ENCODE peak calls at places on chromosomes 3 and 15, in four cellular contexts. J is tibial nerve, M is lower leg skin, W is testis. N is an unnamed sample.

GRCh38 chr15:75758071-75758872 is 45.6 kb upstream of the CSPG4 start:
- DNase-seq in J (peak), M (peak), W (peak), N (peak)

GRCh38 chr3:58665410-58665809 is 1.2 kb downstream of the FAM3D start:
- DNase-seq in M (no peak), J (no peak), W (no peak), N (no peak)

GRCh38 chr15:80503319-80503952 is 99.3 kb downstream of the ARNT2 start:
- DNase-seq in J (no peak), W (no peak), M (no peak), N (peak)

GRCh38 chr3:23944007-23944760 is 902 bp upstream of the NR1D2 start:
- DNase-seq in M (no peak), W (peak), J (no peak), N (no peak)

GRCh38 chr3:131303848-131304247 is 77.7 kb upstream of the NUDT16 start:
- DNase-seq in J (no peak), W (no peak), M (no peak), N (no peak)

GRCh38 chr3:99670556-99670950 is 32.2 kb downstream of the COL8A1 start:
- DNase-seq in M (no peak), W (no peak), J (no peak), N (no peak)

GRCh38 chr3:111311709-111312235 is 230.2 kb upstream of the CD96 start:
- DNase-seq in M (no peak), W (no peak), J (no peak), N (no peak)

GRCh38 chr15:97791824-97792792 is 168.4 kb upstream of the ARRDC4 start:
- DNase-seq in M (no peak), W (no peak), J (no peak), N (no peak)

GRCh38 chr3:184899953-184900595 is 88.1 kb downstream of the VPS8 start:
- DNase-seq in W (no peak), M (no peak), J (no peak), N (no peak)

GRCh38 chr15:64702816-64703631 is 72.4 kb downstream of the RBPMS2 start:
- DNase-seq in W (peak), M (peak), J (peak), N (peak)
- TF ChIP-seq POLR2A in W (no peak), M (no peak), J (no peak), N (no peak)

DNA sequence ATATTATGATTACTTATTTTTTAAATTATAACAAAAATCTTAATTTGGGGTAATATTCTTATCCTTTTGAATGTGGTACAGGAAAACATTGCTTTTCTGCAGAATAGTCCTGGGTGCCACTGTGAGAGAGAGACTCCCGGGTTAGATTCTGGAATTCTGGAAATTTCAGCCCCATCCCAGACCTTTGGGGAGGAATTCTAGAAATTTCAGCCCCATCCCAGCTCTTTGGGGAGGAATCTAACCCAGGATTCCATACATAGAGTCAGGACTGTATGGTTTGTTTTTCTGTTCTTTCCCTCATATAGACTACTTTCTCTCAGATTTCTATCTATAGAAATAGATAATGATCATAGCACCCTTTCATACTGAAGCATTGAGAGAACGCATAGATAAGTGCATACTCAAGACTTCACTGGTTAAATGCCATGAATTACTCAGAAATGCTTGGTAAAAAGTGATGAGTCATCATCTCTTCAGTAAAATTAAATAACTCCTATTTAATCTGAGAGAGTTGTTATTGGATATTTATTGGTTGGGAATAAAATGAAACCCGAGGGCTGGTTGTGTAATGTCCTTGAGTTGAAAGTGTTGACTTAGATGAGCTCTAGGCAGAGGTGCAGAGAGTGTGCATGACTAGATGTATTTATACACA is 8.3 kb downstream of the EIF2AK4 start:
- DNase-seq in W (no peak), M (no peak), J (no peak), N (no peak)
- TF ChIP-seq POLR2A in W (no peak), M (no peak), J (no peak), N (no peak)

GRCh38 chr3:126353694-126354321 is 3.4 kb downstream of the KLF15 start:
- DNase-seq in M (no peak), W (peak), J (peak), N (no peak)

GRCh38 chr3:126351771-126352475 is 5.3 kb downstream of the KLF15 start:
- DNase-seq in J (peak), M (no peak), W (peak), N (no peak)

GRCh38 chr3:126351086-126351770 is 6.0 kb downstream of the KLF15 start:
- DNase-seq in J (peak), W (peak), M (no peak), N (no peak)

GRCh38 chr3:126354776-126355175 is 2.4 kb downstream of the KLF15 start:
- DNase-seq in M (no peak), J (peak), W (no peak), N (no peak)

DNA sequence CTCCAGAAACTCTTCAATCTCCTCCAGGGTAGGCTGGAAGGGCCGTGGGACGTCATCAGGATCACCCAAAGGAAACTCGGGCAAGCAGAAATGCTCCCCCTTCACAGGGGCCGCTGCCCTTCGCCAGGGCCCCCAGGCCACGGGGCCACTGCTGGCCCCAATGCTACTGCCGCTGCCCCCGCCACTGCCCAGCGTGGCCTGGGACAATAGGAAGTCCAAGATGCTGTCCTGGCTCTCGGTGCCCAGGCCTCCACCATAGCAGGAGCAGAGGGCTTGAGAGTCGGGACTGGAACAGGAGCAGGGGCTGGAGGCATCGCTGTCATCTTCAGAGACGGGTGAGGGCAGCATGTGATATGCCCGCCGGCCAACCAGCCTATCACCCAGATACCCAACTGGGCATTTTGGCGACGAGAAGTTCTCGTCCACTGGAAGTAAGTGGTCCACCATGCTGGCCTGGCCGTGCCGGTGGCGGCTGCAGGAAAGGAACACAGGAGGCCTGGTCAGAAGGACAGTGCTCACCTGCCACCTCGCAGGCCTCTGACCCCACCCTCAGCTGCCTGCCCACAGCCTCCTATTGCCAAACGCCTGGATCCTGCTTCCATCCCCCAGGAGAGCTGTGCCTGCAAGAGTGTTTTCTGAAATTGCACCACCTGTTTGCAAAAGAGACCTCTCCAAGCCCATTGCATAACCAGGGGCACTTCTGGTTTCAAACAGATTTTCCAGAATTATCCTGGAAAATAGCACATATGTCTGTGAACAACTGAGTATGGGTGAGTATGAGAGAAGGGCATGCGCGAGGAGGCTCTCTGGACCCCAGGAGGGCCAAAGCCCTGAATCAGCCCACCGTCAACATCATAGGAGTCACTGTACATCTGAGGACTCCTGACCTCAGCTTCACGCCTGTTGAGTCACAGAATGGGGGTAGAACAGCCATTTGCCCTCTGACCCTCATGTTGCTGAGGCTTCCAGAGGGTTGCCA is 4.4 kb downstream of the KLF15 start:
- DNase-seq in W (peak), M (no peak), J (peak), N (no peak)
- TF ChIP-seq POLR2A in W (no peak), M (no peak), J (no peak), N (no peak)

GRCh38 chr15:43792761-43793493 is 807 bp downstream of the SERF2 start:
- DNase-seq in M (peak), W (peak), J (no peak), N (no peak)
- TF ChIP-seq POLR2A in M (no peak), W (no peak), J (no peak), N (no peak)

GRCh38 chr3:14948609-14949038 is 1.2 kb downstream of the NR2C2 start:
- DNase-seq in M (no peak), J (no peak), W (no peak), N (no peak)
- TF ChIP-seq POLR2A in M (no peak), J (no peak), W (no peak), N (no peak)

DNA sequence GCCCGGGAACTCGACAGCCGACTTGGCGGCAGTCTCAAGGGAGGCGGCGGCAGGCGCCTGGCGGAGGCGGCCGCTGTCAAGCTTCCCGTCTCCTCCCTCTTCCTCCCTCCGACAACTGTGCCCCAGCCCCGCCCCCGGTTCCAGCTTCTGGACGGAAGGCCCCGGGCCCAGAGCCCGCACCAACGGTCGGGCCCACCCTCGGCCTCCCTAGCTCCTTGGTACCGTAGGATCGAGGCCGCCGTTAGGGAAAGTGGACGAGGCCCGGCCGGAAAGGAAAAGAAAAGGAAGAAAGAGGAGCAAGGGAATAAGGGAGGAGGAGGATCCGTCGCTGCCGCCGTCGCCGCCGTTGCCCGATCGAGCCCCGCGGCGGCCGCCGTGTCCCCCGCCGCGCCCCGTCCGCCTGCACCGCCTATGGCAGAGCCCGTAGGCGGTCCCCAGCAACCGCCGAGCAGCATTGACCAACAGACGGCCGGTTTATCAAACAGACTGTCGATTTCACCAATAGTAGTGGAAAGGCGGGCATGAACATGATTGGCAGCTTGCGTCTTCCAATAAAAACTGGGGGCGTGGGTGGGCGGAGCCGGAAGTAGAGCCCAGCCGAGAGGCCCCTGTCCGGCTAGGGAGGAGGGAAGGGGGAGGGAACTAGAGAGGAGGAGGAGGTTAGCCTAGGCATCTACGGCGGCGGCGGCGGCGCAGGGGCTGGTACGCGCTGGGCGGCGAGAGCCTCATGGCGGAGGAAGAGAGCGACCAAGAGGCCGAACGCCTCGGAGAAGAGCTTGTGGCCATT is at the start of the genes CGGBP1 and ZNF654:
- DNase-seq in M (peak), J (peak), W (peak), N (peak)
- TF ChIP-seq POLR2A in M (peak), J (peak), W (peak), N (peak)

GRCh38 chr3:5466752-5467151 is 279.2 kb downstream of the EDEM1 start:
- DNase-seq in M (no peak), W (no peak), J (no peak), N (no peak)

GRCh38 chr3:5463986-5464385 is 276.5 kb downstream of the EDEM1 start:
- DNase-seq in W (peak), J (no peak), M (no peak), N (no peak)

GRCh38 chr3:5466059-5466458 is 278.6 kb downstream of the EDEM1 start:
- DNase-seq in M (no peak), J (no peak), W (no peak), N (no peak)

GRCh38 chr3:5464684-5465083 is 277.2 kb downstream of the EDEM1 start:
- DNase-seq in W (no peak), J (no peak), M (no peak), N (no peak)

GRCh38 chr3:5465183-5465582 is 277.7 kb downstream of the EDEM1 start:
- DNase-seq in J (no peak), W (no peak), M (no peak), N (no peak)
- TF ChIP-seq POLR2A in J (no peak), W (no peak), M (no peak), N (no peak)

GRCh38 chr3:16402451-16402850 is 111.0 kb downstream of the RFTN1 start:
- DNase-seq in J (no peak), W (no peak), M (no peak), N (no peak)
- TF ChIP-seq POLR2A in J (no peak), W (no peak), M (no peak), N (no peak)

N was measured in esophagus muscularis mucosa.